ENCODE peak calls at places on chromosomes 16 and 17, in nine cellular contexts. Z is Right ventricle myocardium superior; Q is T-cell; M is naive B cell; D is heart right ventricle; K is left cardiac atrium; U is lower lobe of right lung; G is stimulated activated naive CD8-positive, alpha-beta T cell treated with anti-CD3 and anti-CD28 coated beads, Interleukin-15, amount 100 ng/mL, for 72 hours; L is natural killer cell. W is an unnamed sample.

GRCh38 chr16:19841184-19841583 is 43.5 kb downstream of the GPRC5B start:
- ATAC-seq in Z (peak), Q (no peak), M (no peak), D (peak), K (peak), U (no peak), G (no peak), L (no peak), W (no peak)

GRCh38 chr16:11392041-11392581 is 46.9 kb downstream of the RMI2 start:
- ATAC-seq in Z (no peak), Q (no peak), M (no peak), D (no peak), K (no peak), U (no peak), G (no peak), L (no peak), W (no peak)

GRCh38 chr16:72985148-72985882 is 62.6 kb downstream of the ZFHX3 start:
- ATAC-seq in Z (peak), Q (no peak), M (no peak), D (peak), K (peak), U (peak), G (no peak), L (no peak), W (no peak)

GRCh38 chr16:4059969-4060368 is 56.3 kb downstream of the ADCY9 start:
- ATAC-seq in Z (no peak), Q (peak), M (no peak), D (peak), K (no peak), U (peak), G (no peak), L (peak), W (no peak)

GRCh38 chr16:30774367-30775130 is 12.4 kb downstream of the RNF40 start:
- ATAC-seq in Z (peak), Q (peak), M (no peak), D (peak), K (peak), U (peak), G (peak), L (no peak), W (peak)

GRCh38 chr16:86984975-86985655 is 332.1 kb downstream of the C16orf95 start:
- ATAC-seq in Z (peak), Q (no peak), M (no peak), D (peak), K (peak), U (no peak), G (no peak), L (no peak), W (peak)

GRCh38 chr17:81825841-81826471 is 7.1 kb downstream of the MCRIP1 start:
- ATAC-seq in Z (no peak), Q (no peak), M (no peak), D (no peak), K (no peak), U (no peak), G (no peak), L (no peak), W (no peak)

GRCh38 chr16:72986011-72986410 is 61.9 kb downstream of the ZFHX3 start:
- ATAC-seq in Z (peak), Q (no peak), M (no peak), D (peak), K (peak), U (peak), G (no peak), L (no peak), W (no peak)

GRCh38 chr16:48608871-48609452 is 1.0 kb downstream of the N4BP1 start:
- ATAC-seq in Z (peak), Q (no peak), M (no peak), D (no peak), K (peak), U (peak), G (no peak), L (no peak), W (peak)

GRCh38 chr16:88957887-88958577 is 19.0 kb downstream of the CBFA2T3 start:
- ATAC-seq in Z (peak), Q (peak), M (peak), D (peak), K (peak), U (peak), G (peak), L (peak), W (no peak)

GRCh38 chr16:66189951-66190350 is 176.5 kb upstream of the CDH5 start:
- ATAC-seq in Z (no peak), Q (no peak), M (no peak), D (no peak), K (no peak), U (peak), G (no peak), L (no peak), W (no peak)

GRCh38 chr16:57045694-57046381 is 46.5 kb upstream of the CPNE2 start:
- ATAC-seq in Z (peak), Q (no peak), M (peak), D (peak), K (peak), U (peak), G (no peak), L (no peak), W (peak)

W was measured in SK-N-SH treated with all-trans-retinoic acid at 6 μM for 48 hours.